ENCODE peak calls at places on chromosomes 13 and 19, in eight cellular contexts. One of them, this sample, is unnamed.

GRCh38 chr13:102567857-102568256 is 28.9 kb upstream of the TPP2 start:
- DNase-seq in cardiac fibroblast: no peak
- DNase-seq in cardiac muscle cell: no peak
- DNase-seq in lower leg skin: no peak
- DNase-seq in stomach: no peak
- DNase-seq in breast epithelium: no peak
- DNase-seq in aorta: no peak
- DNase-seq in choroid plexus epithelial cell: no peak
- DNase-seq in this sample: no peak

GRCh38 chr13:106287351-106287750 is 248.1 kb downstream of the EFNB2 start:
- DNase-seq in cardiac fibroblast: no peak
- DNase-seq in cardiac muscle cell: no peak
- DNase-seq in lower leg skin: no peak
- DNase-seq in stomach: no peak
- DNase-seq in breast epithelium: no peak
- DNase-seq in aorta: no peak
- DNase-seq in choroid plexus epithelial cell: no peak
- DNase-seq in this sample: no peak

GRCh38 chr13:110126391-110126961 is 180.5 kb downstream of the COL4A1 start:
- DNase-seq in cardiac fibroblast: peak
- DNase-seq in cardiac muscle cell: peak
- DNase-seq in lower leg skin: peak
- DNase-seq in stomach: no peak
- DNase-seq in breast epithelium: no peak
- DNase-seq in aorta: no peak
- DNase-seq in choroid plexus epithelial cell: peak
- DNase-seq in this sample: no peak

GRCh38 chr13:23470706-23471610 is 37.5 kb upstream of the SACS start:
- DNase-seq in cardiac fibroblast: no peak
- DNase-seq in cardiac muscle cell: no peak
- DNase-seq in lower leg skin: no peak
- DNase-seq in stomach: no peak
- DNase-seq in breast epithelium: no peak
- DNase-seq in aorta: no peak
- DNase-seq in choroid plexus epithelial cell: no peak
- DNase-seq in this sample: no peak

GRCh38 chr13:111034811-111035210 is 80.3 kb upstream of the ARHGEF7 start:
- DNase-seq in cardiac fibroblast: no peak
- DNase-seq in cardiac muscle cell: no peak
- DNase-seq in lower leg skin: no peak
- DNase-seq in stomach: no peak
- DNase-seq in breast epithelium: no peak
- DNase-seq in aorta: no peak
- DNase-seq in choroid plexus epithelial cell: peak
- DNase-seq in this sample: no peak

GRCh38 chr19:45423033-45423588 is 606 bp downstream of the ERCC1 start:
- DNase-seq in cardiac fibroblast: no peak
- DNase-seq in cardiac muscle cell: no peak
- DNase-seq in lower leg skin: peak
- DNase-seq in stomach: no peak
- DNase-seq in breast epithelium: no peak
- DNase-seq in aorta: no peak
- DNase-seq in choroid plexus epithelial cell: no peak
- DNase-seq in this sample: no peak

GRCh38 chr19:44757735-44758505 is 9.4 kb downstream of the BCL3 start:
- DNase-seq in cardiac fibroblast: peak
- DNase-seq in cardiac muscle cell: peak
- DNase-seq in lower leg skin: no peak
- DNase-seq in stomach: peak
- DNase-seq in breast epithelium: no peak
- DNase-seq in aorta: peak
- DNase-seq in choroid plexus epithelial cell: peak
- DNase-seq in this sample: no peak

GRCh38 chr13:36369268-36370107 is 23.3 kb upstream of the SPART start:
- DNase-seq in cardiac fibroblast: peak
- DNase-seq in cardiac muscle cell: peak
- DNase-seq in lower leg skin: no peak
- DNase-seq in stomach: no peak
- DNase-seq in breast epithelium: no peak
- DNase-seq in aorta: no peak
- DNase-seq in choroid plexus epithelial cell: no peak
- DNase-seq in this sample: no peak

GRCh38 chr13:34833562-34834182 is 108.4 kb upstream of the NBEA start:
- DNase-seq in cardiac fibroblast: no peak
- DNase-seq in cardiac muscle cell: no peak
- DNase-seq in lower leg skin: no peak
- DNase-seq in stomach: no peak
- DNase-seq in breast epithelium: no peak
- DNase-seq in aorta: no peak
- DNase-seq in choroid plexus epithelial cell: peak
- DNase-seq in this sample: no peak

GRCh38 chr13:103983948-103984347 is 917.7 kb upstream of the SLC10A2 start:
- DNase-seq in cardiac fibroblast: no peak
- DNase-seq in cardiac muscle cell: no peak
- DNase-seq in lower leg skin: no peak
- DNase-seq in stomach: no peak
- DNase-seq in breast epithelium: no peak
- DNase-seq in aorta: no peak
- DNase-seq in choroid plexus epithelial cell: no peak
- DNase-seq in this sample: no peak

GRCh38 chr19:44867578-44867977 is 21.5 kb downstream of the NECTIN2 start:
- DNase-seq in cardiac fibroblast: no peak
- DNase-seq in cardiac muscle cell: no peak
- DNase-seq in lower leg skin: no peak
- DNase-seq in stomach: no peak
- DNase-seq in breast epithelium: no peak
- DNase-seq in aorta: no peak
- DNase-seq in choroid plexus epithelial cell: no peak
- DNase-seq in this sample: no peak

DNA sequence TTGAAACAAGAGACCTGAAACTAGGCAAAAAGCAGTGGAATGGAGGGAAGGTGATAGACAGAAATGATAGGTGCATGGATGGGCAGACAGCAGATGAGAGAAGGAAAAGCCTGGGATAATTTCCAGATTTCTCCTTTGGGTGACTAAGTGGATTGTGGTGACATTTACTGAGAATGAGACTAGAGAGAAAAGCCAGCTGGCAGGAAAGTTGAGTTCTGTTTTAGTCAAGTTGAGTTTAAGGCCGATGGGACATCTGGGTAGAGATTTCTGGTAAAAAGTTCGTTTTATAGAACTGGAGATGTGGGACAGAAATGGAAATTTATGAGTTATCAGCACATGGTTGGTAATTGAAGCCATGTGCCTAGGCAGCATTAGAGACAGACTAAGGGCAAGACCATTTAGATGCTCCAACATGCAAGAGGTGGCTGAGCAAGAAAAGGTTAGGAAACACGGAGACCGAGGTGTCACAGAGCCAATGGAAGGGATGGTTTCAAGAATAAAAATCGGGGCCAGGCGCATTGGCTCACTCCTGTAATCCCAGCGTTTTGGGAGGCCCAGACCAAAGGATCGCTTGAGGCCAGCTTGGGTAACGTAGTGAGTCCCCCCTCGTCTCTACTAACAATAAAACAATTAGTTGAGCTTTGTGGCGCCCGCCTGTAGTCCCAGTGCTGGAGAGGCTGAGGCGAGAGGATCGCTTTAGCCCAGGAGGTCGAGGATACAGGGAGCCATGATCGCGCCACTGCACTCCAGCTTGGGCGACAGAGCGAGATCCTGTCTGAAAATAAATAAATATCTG is 9.6 kb upstream of the DGKH start:
- DNase-seq in cardiac fibroblast: no peak
- DNase-seq in cardiac muscle cell: no peak
- DNase-seq in lower leg skin: no peak
- DNase-seq in stomach: no peak
- DNase-seq in breast epithelium: no peak
- DNase-seq in aorta: no peak
- DNase-seq in choroid plexus epithelial cell: no peak
- DNase-seq in this sample: no peak
- H3K4me3 ChIP-seq in cardiac fibroblast: peak
- H3K4me3 ChIP-seq in cardiac muscle cell: peak
- H3K4me3 ChIP-seq in lower leg skin: no peak
- H3K4me3 ChIP-seq in stomach: peak
- H3K4me3 ChIP-seq in breast epithelium: peak
- H3K4me3 ChIP-seq in aorta: no peak
- H3K4me3 ChIP-seq in choroid plexus epithelial cell: no peak
- H3K4me3 ChIP-seq in this sample: peak

DNA sequence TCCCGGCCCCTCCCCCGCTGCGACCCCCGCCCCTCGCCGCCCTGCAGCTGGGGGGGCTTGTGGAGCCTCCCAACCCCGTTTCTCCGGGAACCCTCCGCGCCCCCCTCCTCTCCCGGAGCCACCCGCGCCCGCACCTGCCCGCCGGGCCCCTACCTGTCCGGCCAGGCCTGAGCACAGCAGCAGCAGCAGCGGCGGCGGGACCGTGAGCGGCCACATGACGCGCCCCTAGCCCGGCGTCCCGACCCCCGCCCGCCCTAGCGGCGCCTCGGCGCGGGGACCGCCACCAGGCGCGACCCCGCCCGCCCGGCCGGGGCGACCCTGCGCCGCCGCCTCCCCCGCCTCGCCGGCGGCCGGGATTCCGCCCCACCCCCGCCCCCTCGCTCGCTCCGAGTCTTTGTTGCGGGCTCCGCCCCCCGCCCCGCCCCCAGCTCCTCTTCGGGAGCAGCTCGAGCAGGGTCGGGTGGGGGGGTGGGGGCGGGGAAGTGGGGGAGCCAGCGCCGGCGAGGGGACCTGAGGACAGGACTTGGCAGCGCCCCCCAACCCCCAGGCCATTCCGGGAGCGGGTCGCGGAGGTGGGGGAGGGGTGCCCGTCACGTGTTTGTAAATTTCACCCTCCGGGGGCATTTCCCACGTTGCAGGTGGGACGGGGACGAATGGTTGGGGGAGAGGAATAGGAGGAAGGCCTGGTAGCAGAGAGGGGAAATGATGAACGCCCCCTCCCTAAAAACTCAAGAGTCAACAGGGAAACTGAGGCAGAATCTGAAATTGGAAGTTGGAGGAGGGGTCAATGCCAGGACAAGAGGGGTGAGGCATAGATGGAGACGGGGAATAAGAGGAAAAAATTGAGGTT is at the start of gene OLFM2:
- DNase-seq in cardiac fibroblast: no peak
- DNase-seq in cardiac muscle cell: no peak
- DNase-seq in lower leg skin: no peak
- DNase-seq in stomach: no peak
- DNase-seq in breast epithelium: no peak
- DNase-seq in aorta: no peak
- DNase-seq in choroid plexus epithelial cell: no peak
- DNase-seq in this sample: no peak
- H3K4me3 ChIP-seq in cardiac fibroblast: no peak
- H3K4me3 ChIP-seq in cardiac muscle cell: peak
- H3K4me3 ChIP-seq in lower leg skin: peak
- H3K4me3 ChIP-seq in stomach: peak
- H3K4me3 ChIP-seq in breast epithelium: peak
- H3K4me3 ChIP-seq in aorta: no peak
- H3K4me3 ChIP-seq in choroid plexus epithelial cell: no peak
- H3K4me3 ChIP-seq in this sample: peak

DNA sequence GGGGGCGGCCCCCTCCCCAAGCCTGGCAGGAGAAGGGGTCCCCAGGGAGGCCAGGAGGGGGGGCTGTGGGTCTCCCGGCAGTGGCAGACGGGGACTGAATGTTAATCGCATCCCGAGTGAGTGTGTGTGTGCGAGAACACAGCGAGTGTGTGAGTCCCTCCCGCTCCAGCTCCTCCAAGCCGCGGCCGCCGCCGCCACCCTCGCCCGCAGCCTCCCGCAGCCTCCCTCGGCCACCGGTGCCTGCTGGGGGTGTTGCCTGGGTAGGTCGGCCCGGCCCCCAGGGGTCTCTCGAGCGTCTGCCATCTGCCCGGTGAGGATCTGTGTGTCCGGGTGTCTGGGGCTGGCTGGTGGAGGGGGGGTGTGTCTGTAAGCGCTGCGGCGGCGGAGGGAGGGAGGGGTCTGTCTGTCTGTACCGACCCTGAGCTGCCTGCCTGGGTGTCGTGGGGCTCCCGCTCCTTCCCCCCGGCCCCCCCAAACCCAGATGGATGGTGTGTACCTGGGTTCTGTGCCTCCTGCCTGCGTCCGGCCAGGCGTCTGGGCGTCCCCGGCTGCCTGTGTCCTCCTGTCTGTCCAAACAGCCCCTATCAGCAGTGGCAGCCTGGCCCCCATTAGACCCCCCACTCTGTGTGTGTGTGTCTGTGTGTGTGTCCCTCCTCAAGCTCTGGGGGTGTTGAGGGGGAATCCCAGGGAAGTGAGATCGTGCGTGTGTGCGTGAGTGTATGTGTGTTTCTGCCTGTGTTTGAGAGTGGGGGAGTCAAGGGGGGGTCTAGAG is at the start of gene GRIN2D:
- DNase-seq in cardiac fibroblast: peak
- DNase-seq in cardiac muscle cell: peak
- DNase-seq in lower leg skin: no peak
- DNase-seq in stomach: no peak
- DNase-seq in breast epithelium: no peak
- DNase-seq in aorta: no peak
- DNase-seq in choroid plexus epithelial cell: peak
- DNase-seq in this sample: no peak
- H3K4me3 ChIP-seq in cardiac fibroblast: peak
- H3K4me3 ChIP-seq in cardiac muscle cell: peak
- H3K4me3 ChIP-seq in lower leg skin: no peak
- H3K4me3 ChIP-seq in stomach: no peak
- H3K4me3 ChIP-seq in breast epithelium: peak
- H3K4me3 ChIP-seq in aorta: no peak
- H3K4me3 ChIP-seq in choroid plexus epithelial cell: peak
- H3K4me3 ChIP-seq in this sample: peak

GRCh38 chr19:6590458-6591319 is at the start of gene CD70:
- DNase-seq in cardiac fibroblast: no peak
- DNase-seq in cardiac muscle cell: no peak
- DNase-seq in lower leg skin: peak
- DNase-seq in stomach: no peak
- DNase-seq in breast epithelium: no peak
- DNase-seq in aorta: no peak
- DNase-seq in choroid plexus epithelial cell: no peak
- DNase-seq in this sample: no peak
- H3K4me3 ChIP-seq in cardiac fibroblast: no peak
- H3K4me3 ChIP-seq in cardiac muscle cell: peak
- H3K4me3 ChIP-seq in lower leg skin: no peak
- H3K4me3 ChIP-seq in stomach: no peak
- H3K4me3 ChIP-seq in breast epithelium: peak
- H3K4me3 ChIP-seq in aorta: no peak
- H3K4me3 ChIP-seq in choroid plexus epithelial cell: no peak
- H3K4me3 ChIP-seq in this sample: peak

GRCh38 chr19:31470952-31471351 is 121.7 kb upstream of the TSHZ3 start:
- DNase-seq in cardiac fibroblast: no peak
- DNase-seq in cardiac muscle cell: no peak
- DNase-seq in lower leg skin: no peak
- DNase-seq in stomach: no peak
- DNase-seq in breast epithelium: no peak
- DNase-seq in aorta: no peak
- DNase-seq in choroid plexus epithelial cell: no peak
- DNase-seq in this sample: no peak
- H3K4me3 ChIP-seq in cardiac fibroblast: no peak
- H3K4me3 ChIP-seq in cardiac muscle cell: no peak
- H3K4me3 ChIP-seq in lower leg skin: no peak
- H3K4me3 ChIP-seq in stomach: no peak
- H3K4me3 ChIP-seq in breast epithelium: no peak
- H3K4me3 ChIP-seq in aorta: no peak
- H3K4me3 ChIP-seq in choroid plexus epithelial cell: no peak
- H3K4me3 ChIP-seq in this sample: no peak